ENCODE peak calls at places on chromosomes 6 and 20, in five cellular contexts. Z, R, D, Y and Q are unnamed samples.

GRCh38 chr20:43926287-43926686 is 11.6 kb downstream of the TOX2 start:
- DNase-seq in R (no peak), D (no peak), Z (no peak), Y (no peak), Q (no peak)

GRCh38 chr6:122788663-122789062 is 395 bp upstream of the SMPDL3A start:
- DNase-seq in R (no peak), Z (no peak), Y (no peak), D (no peak), Q (no peak)

GRCh38 chr20:1427457-1428054 is 34.7 kb upstream of the FKBP1A start:
- DNase-seq in Z (peak; percentile 46), D (no peak), R (peak; percentile 25), Y (no peak), Q (no peak)

GRCh38 chr6:54173084-54173483 is 61.8 kb downstream of the MLIP start:
- DNase-seq in R (no peak), Y (no peak), Z (no peak), D (no peak), Q (no peak)

GRCh38 chr6:318265-318890 is 26.1 kb downstream of the DUSP22 start:
- DNase-seq in Z (no peak), R (no peak), D (no peak), Y (no peak), Q (no peak)

GRCh38 chr6:33782561-33782960 is 6.4 kb downstream of the LEMD2 start:
- DNase-seq in Y (no peak), Z (no peak), D (no peak), R (no peak), Q (no peak)

GRCh38 chr6:139765825-139766285 is 391.4 kb upstream of the CITED2 start:
- DNase-seq in R (peak; percentile 70), D (no peak), Z (no peak), Y (peak; percentile 23), Q (peak; percentile 55)

GRCh38 chr6:2913621-2914317 is 10.7 kb upstream of the SERPINB9 start:
- DNase-seq in R (no peak), Y (no peak), Z (no peak), D (no peak), Q (no peak)

GRCh38 chr20:2652724-2653510 is 485 bp downstream of the NOP56 start:
- DNase-seq in Y (peak; percentile 52), D (no peak), Z (no peak), R (peak; percentile 30), Q (no peak)

GRCh38 chr6:42140051-42140450 is 2.4 kb downstream of the C6orf132 start:
- DNase-seq in Y (no peak), D (no peak), Z (no peak), R (no peak), Q (no peak)

GRCh38 chr20:13552061-13552460 is 86.7 kb downstream of the TASP1 start:
- DNase-seq in Y (no peak), Z (no peak), D (no peak), R (no peak), Q (no peak)

DNA sequence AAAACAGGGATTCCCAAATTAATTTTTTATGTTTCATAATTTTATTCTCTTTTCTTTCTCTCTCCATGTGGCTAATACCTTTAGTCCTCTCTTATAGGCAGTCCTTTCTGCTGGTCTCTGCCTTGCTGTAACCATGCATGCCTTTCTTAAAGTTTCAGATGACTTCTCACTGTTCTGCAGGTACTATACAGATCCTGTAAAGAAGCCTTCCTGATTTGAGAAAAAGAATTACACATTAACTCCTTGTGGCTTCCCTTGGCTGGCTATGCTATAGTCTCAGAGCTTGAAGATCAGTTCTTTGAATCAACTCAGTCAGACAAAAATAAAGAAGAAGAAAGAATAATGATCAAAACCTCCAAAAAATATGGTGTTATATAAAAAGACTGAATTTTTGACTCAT is 7.3 kb upstream of the GPR63 start:
- DNase-seq in Y (no peak), D (no peak), R (no peak), Z (no peak), Q (no peak)
- TF ChIP-seq ZNF274 in Y (no peak), D (no peak), R (no peak), Z (no peak), Q (no peak)

GRCh38 chr6:56690519-56691200 is 48.0 kb upstream of the DST start:
- DNase-seq in D (no peak), R (peak; percentile 76), Y (no peak), Z (no peak), Q (no peak)
- H3K4me2 ChIP-seq in D (no peak overlapping the region), R (peak overlapping the region; percentile 75), Y (no peak overlapping the region), Z (no peak overlapping the region), Q (no peak overlapping the region)

DNA sequence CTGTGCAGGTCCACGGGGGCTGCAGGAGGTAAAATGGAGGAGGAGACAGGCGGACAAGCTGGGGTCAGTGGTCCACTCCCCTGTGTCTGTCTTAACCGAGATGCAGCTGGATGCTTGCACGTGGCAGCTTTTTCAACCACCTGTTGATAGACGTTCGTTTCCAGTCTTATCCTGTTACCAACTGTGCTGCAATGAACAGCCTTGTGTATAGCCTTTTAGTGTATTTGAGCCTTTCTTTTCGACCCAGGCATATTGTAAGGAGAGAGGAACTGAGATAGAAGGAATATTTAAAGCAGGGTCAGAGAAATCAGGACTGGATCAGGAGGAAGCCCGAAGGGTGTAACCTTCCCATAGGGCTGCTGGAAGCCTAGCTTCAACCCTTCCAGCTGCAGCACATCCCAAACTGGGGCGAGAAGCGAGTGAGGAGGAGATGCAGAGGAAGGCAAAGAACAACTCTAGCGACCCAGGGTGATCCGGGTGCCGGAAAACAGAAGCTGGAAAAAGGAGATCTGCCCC is 11.4 kb downstream of the TRIM31 start:
- DNase-seq in D (no peak), R (peak; percentile 29), Z (no peak), Y (no peak), Q (no peak)
- TF ChIP-seq SIN3A in D (no peak), R (no peak), Z (no peak), Y (no peak), Q (no peak)

GRCh38 chr6:118577972-118578371 is 29.9 kb downstream of the PLN start:
- DNase-seq in Y (no peak), R (no peak), D (no peak), Z (no peak), Q (no peak)

GRCh38 chr6:118579786-118580185 is 31.7 kb downstream of the PLN start:
- DNase-seq in Y (no peak), R (no peak), Z (no peak), D (no peak), Q (no peak)

GRCh38 chr6:118578617-118579016 is 30.5 kb downstream of the PLN start:
- DNase-seq in R (no peak), Z (no peak), Y (no peak), D (no peak), Q (no peak)

GRCh38 chr6:118581489-118581959 is 33.4 kb downstream of the PLN start:
- DNase-seq in Y (peak; percentile 19), D (no peak), R (no peak), Z (no peak), Q (no peak)

GRCh38 chr6:118580585-118581419 is 32.7 kb downstream of the PLN start:
- DNase-seq in D (no peak), R (peak; percentile 75), Z (peak; percentile 15), Y (peak; percentile 39), Q (peak; percentile 49)
- TF ChIP-seq ZNF274 in D (no peak), R (no peak), Z (no peak), Y (no peak), Q (no peak)

GRCh38 chr6:125191916-125192609 is 38.5 kb downstream of the TPD52L1 start:
- DNase-seq in Y (peak; percentile 73), R (peak; percentile 51), D (peak; percentile 7), Z (peak; percentile 66), Q (peak; percentile 58)
- H3K4me2 ChIP-seq in Y (no peak overlapping the region), R (no peak overlapping the region), D (no peak overlapping the region), Z (no peak overlapping the region), Q (peak overlapping the region; percentile 67)